ENCODE peak calls at places on chromosomes 1 and 21, in six cellular contexts. H is NCI-H2081 treated with DMSO at 0.1 percent for 48 hours, Q is HFF-Myc, E is glutamatergic neuron, L is H9, S is HEK293T. X is an unnamed sample.

GRCh38 chr1:200150721-200151120 is 123.2 kb downstream of the NR5A2 start:
- DNase-seq in H (no peak), S (peak), L (no peak), E (no peak), Q (peak), X (no peak)

GRCh38 chr1:7827134-7827955 is 25.5 kb downstream of the UTS2 start:
- DNase-seq in L (no peak), H (no peak), Q (no peak), E (peak), S (no peak), X (no peak)

GRCh38 chr1:158998781-158999161 is 10.9 kb upstream of the IFI16 start:
- DNase-seq in S (peak), Q (no peak), E (no peak), L (no peak), H (peak), X (peak)

GRCh38 chr1:70224954-70225353 is 3.8 kb downstream of the SRSF11 start:
- DNase-seq in L (no peak), E (no peak), Q (no peak), H (no peak), S (no peak), X (no peak)

GRCh38 chr1:210340751-210341328 is 12.1 kb downstream of the HHAT start:
- DNase-seq in S (no peak), L (no peak), Q (no peak), E (no peak), H (no peak), X (no peak)

GRCh38 chr21:31180256-31181088 is 142.2 kb upstream of the KRTAP19-8 start:
- DNase-seq in H (peak), E (no peak), L (no peak), S (peak), Q (no peak), X (peak)

GRCh38 chr1:206709772-206710456 is 25.2 kb downstream of the MAPKAPK2 start:
- DNase-seq in S (no peak), L (no peak), H (no peak), E (no peak), Q (no peak), X (no peak)

GRCh38 chr1:3060112-3060511 is 8.9 kb upstream of the PRDM16 start:
- DNase-seq in H (no peak), L (peak), S (no peak), E (no peak), Q (no peak), X (no peak)

GRCh38 chr1:219109424-219110018 is 64.2 kb upstream of the LYPLAL1 start:
- DNase-seq in L (no peak), S (no peak), H (no peak), E (no peak), Q (no peak), X (no peak)

GRCh38 chr1:233719626-233720334 is 105.9 kb downstream of the KCNK1 start:
- DNase-seq in Q (no peak), L (no peak), S (no peak), E (no peak), H (no peak), X (no peak)

GRCh38 chr1:29099286-29099685 is 24.4 kb downstream of the TMEM200B start:
- DNase-seq in H (no peak), S (no peak), E (no peak), L (no peak), Q (no peak), X (no peak)

GRCh38 chr1:160104520-160104885 is 6.1 kb upstream of the IGSF8 start:
- DNase-seq in H (no peak), Q (no peak), S (no peak), E (no peak), L (no peak), X (no peak)

GRCh38 chr1:244074559-244075171 is 23.6 kb downstream of the ZBTB18 start:
- DNase-seq in H (no peak), L (no peak), E (no peak), S (no peak), Q (no peak), X (no peak)

GRCh38 chr1:59691261-59691660 is 123.5 kb upstream of the HOOK1 start:
- DNase-seq in S (no peak), Q (no peak), H (no peak), E (peak), L (no peak), X (no peak)

GRCh38 chr1:13714851-13715250 is 14.9 kb downstream of the PRDM2 start:
- DNase-seq in H (no peak), S (no peak), E (no peak), L (no peak), Q (no peak), X (no peak)

GRCh38 chr1:234337233-234337632 is 36.0 kb upstream of the COA6 start:
- DNase-seq in E (no peak), Q (no peak), S (no peak), H (no peak), L (no peak), X (no peak)

GRCh38 chr1:33390550-33390949 is 40.3 kb downstream of the PHC2 start:
- DNase-seq in S (no peak), Q (peak), H (no peak), E (no peak), L (no peak), X (no peak)

GRCh38 chr1:212713465-212714136 is 14.0 kb upstream of the BATF3 start:
- DNase-seq in H (no peak), E (no peak), S (no peak), L (no peak), Q (no peak), X (no peak)

GRCh38 chr21:45469273-45470086 is 64.5 kb downstream of the COL18A1 start:
- DNase-seq in L (no peak), E (peak), Q (no peak), S (no peak), H (no peak), X (no peak)

GRCh38 chr1:9181990-9182783 is 52.4 kb upstream of the H6PD start:
- DNase-seq in H (no peak), E (peak), S (no peak), Q (no peak), L (peak), X (no peak)

GRCh38 chr1:205518616-205519540 is 14.4 kb downstream of the CDK18 start:
- DNase-seq in E (no peak), S (no peak), Q (no peak), L (no peak), H (no peak), X (peak)

GRCh38 chr1:38577385-38577784 is 282.2 kb downstream of the RRAGC start:
- DNase-seq in H (no peak), E (no peak), S (no peak), L (no peak), Q (no peak), X (no peak)